ENCODE peak calls at places on chromosomes 3 and 15, in five cellular contexts. One of them, this sample, is unnamed.
A peak's percentile ranks its signal among the peaks of the same experiment; 100 is the strongest.

GRCh38 chr15:85810075-85810474 is 15.3 kb upstream of the KLHL25 start:
- DNase-seq in RWPE1: no peak
- DNase-seq in heart left ventricle: no peak
- DNase-seq in iPS DF 6.9: no peak
- DNase-seq in endothelial cell of umbilical vein: no peak
- DNase-seq in this sample: no peak

GRCh38 chr15:37581866-37582532 is 352.4 kb upstream of the TMCO5A start:
- DNase-seq in RWPE1: no peak
- DNase-seq in heart left ventricle: no peak
- DNase-seq in iPS DF 6.9: no peak
- DNase-seq in endothelial cell of umbilical vein: no peak
- DNase-seq in this sample: no peak

GRCh38 chr3:188486952-188487351 is 333.0 kb downstream of the LPP start:
- DNase-seq in RWPE1: no peak
- DNase-seq in heart left ventricle: no peak
- DNase-seq in iPS DF 6.9: no peak
- DNase-seq in endothelial cell of umbilical vein: no peak
- DNase-seq in this sample: no peak

GRCh38 chr3:4588410-4588809 is 95.3 kb downstream of the ITPR1 start:
- DNase-seq in RWPE1: peak; percentile 7
- DNase-seq in heart left ventricle: no peak
- DNase-seq in iPS DF 6.9: no peak
- DNase-seq in endothelial cell of umbilical vein: no peak
- DNase-seq in this sample: no peak

GRCh38 chr15:75712668-75713337 is at the start of gene CSPG4:
- DNase-seq in RWPE1: no peak
- DNase-seq in heart left ventricle: peak; percentile 83
- DNase-seq in iPS DF 6.9: no peak
- DNase-seq in endothelial cell of umbilical vein: no peak
- DNase-seq in this sample: no peak

GRCh38 chr3:87307805-87308204 is 31.4 kb upstream of the POU1F1 start:
- DNase-seq in RWPE1: no peak
- DNase-seq in heart left ventricle: no peak
- DNase-seq in iPS DF 6.9: no peak
- DNase-seq in endothelial cell of umbilical vein: no peak
- DNase-seq in this sample: no peak

GRCh38 chr3:50450135-50450911 is 53.1 kb downstream of the CACNA2D2 start:
- DNase-seq in RWPE1: no peak
- DNase-seq in heart left ventricle: peak; percentile 54
- DNase-seq in iPS DF 6.9: no peak
- DNase-seq in endothelial cell of umbilical vein: peak; percentile 50
- DNase-seq in this sample: peak; percentile 58

GRCh38 chr3:187368765-187369450 is 723 bp downstream of the RTP4 start:
- DNase-seq in RWPE1: peak; percentile 26
- DNase-seq in heart left ventricle: no peak
- DNase-seq in iPS DF 6.9: no peak
- DNase-seq in endothelial cell of umbilical vein: no peak
- DNase-seq in this sample: no peak

GRCh38 chr15:65790692-65791334 is 1.3 kb downstream of the DENND4A start:
- DNase-seq in RWPE1: no peak
- DNase-seq in heart left ventricle: no peak
- DNase-seq in iPS DF 6.9: no peak
- DNase-seq in endothelial cell of umbilical vein: peak; percentile 55
- DNase-seq in this sample: no peak

GRCh38 chr15:69853572-69853971 is 244.1 kb downstream of the TLE3 start:
- DNase-seq in RWPE1: peak; percentile 50
- DNase-seq in heart left ventricle: no peak
- DNase-seq in iPS DF 6.9: no peak
- DNase-seq in endothelial cell of umbilical vein: no peak
- DNase-seq in this sample: no peak

GRCh38 chr3:190617185-190617584 is 103.3 kb downstream of the IL1RAP start:
- DNase-seq in RWPE1: peak; percentile 3
- DNase-seq in heart left ventricle: peak; percentile 38
- DNase-seq in iPS DF 6.9: no peak
- DNase-seq in endothelial cell of umbilical vein: no peak
- DNase-seq in this sample: no peak

DNA sequence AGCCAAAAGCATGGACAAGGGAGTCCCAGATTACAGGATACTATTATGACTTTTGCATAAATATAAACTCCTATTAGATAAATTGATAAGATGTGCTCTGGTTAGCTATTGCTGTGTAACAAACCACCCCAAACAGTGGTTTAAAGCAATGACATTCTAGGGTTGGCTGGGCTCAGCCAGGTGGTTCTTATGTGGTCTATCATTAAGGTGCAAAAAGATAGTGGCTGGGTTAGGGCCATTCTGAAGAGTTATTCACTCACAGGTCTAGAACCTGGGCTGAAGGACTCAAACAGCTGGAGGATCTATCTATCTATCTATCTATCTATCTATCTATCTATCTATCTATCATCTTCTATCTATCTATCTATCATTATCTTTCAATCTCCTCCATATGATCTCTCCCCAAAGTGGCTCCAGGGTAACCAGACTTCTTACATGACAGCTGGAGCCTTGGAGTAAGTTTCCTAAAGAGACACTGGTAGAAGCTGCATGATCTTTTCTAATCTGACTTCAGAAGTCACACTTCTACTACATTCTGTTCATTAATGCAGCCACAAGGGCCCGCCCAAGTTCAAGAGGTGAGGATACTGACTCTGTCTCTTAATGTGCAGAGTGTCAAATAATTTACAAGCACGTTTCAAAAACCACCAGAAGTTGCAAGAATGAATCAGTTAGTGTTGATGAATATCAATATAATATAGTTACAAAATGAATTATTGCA is 74.9 kb upstream of the XCR1 start:
- DNase-seq in RWPE1: no peak
- DNase-seq in heart left ventricle: no peak
- DNase-seq in iPS DF 6.9: no peak
- DNase-seq in endothelial cell of umbilical vein: no peak
- DNase-seq in this sample: no peak
- H3K27ac ChIP-seq in RWPE1: no peak overlapping the region
- H3K27ac ChIP-seq in heart left ventricle: no peak overlapping the region
- H3K27ac ChIP-seq in iPS DF 6.9: no peak overlapping the region
- H3K27ac ChIP-seq in endothelial cell of umbilical vein: no peak overlapping the region
- H3K27ac ChIP-seq in this sample: no peak overlapping the region

DNA sequence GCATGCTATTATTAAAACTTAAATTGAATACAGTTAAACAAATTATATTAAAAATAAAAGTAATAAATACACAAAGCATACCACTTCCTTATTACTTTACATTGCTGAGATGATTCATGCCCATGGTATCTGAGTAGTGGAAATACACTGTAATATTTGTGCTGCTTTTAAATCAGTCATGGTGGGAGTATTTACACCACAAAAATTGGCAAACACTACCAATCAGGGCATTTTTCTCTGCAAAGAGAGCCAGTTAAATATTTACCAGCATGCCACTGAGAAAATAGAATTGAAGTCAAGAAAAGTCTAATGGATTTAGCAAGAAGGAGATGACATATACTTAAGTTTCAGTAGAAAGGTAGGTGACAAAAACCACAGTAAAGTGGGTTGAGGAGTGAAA is 19.6 kb downstream of the PPARG start:
- DNase-seq in RWPE1: no peak
- DNase-seq in heart left ventricle: no peak
- DNase-seq in iPS DF 6.9: no peak
- DNase-seq in endothelial cell of umbilical vein: peak; percentile 49
- DNase-seq in this sample: no peak
- H3K27ac ChIP-seq in RWPE1: no peak overlapping the region
- H3K27ac ChIP-seq in heart left ventricle: no peak overlapping the region
- H3K27ac ChIP-seq in iPS DF 6.9: no peak overlapping the region
- H3K27ac ChIP-seq in endothelial cell of umbilical vein: no peak overlapping the region
- H3K27ac ChIP-seq in this sample: no peak overlapping the region

DNA sequence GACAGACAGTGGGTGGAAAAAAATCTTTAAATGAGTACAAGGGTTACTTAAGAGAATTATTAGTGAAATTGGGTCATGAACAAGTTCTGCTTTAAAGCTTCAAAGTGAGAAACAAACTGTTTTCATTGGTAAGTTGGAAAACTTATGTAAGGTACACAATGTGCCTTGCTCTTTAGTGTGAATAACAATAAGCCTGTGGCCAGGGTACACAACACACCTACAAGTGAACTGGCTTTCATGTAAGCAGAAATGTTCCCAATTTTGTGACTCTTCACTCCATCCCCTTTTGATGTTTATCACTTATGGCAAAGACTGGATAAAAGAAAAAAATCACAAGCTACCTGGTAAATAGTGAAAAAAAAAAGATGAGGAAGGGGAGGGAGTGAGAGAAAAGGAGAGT is 253.7 kb downstream of the ZBTB20 start:
- DNase-seq in RWPE1: no peak
- DNase-seq in heart left ventricle: no peak
- DNase-seq in iPS DF 6.9: no peak
- DNase-seq in endothelial cell of umbilical vein: no peak
- DNase-seq in this sample: no peak
- H3K27ac ChIP-seq in RWPE1: no peak overlapping the region
- H3K27ac ChIP-seq in heart left ventricle: no peak overlapping the region
- H3K27ac ChIP-seq in iPS DF 6.9: no peak overlapping the region
- H3K27ac ChIP-seq in endothelial cell of umbilical vein: no peak overlapping the region
- H3K27ac ChIP-seq in this sample: peak overlapping the region; percentile 2

GRCh38 chr3:178205750-178206149 is 330.5 kb upstream of the KCNMB2 start:
- DNase-seq in RWPE1: no peak
- DNase-seq in heart left ventricle: no peak
- DNase-seq in iPS DF 6.9: no peak
- DNase-seq in endothelial cell of umbilical vein: no peak
- DNase-seq in this sample: no peak
- H3K27ac ChIP-seq in RWPE1: no peak overlapping the region
- H3K27ac ChIP-seq in heart left ventricle: no peak overlapping the region
- H3K27ac ChIP-seq in iPS DF 6.9: no peak overlapping the region
- H3K27ac ChIP-seq in endothelial cell of umbilical vein: no peak overlapping the region
- H3K27ac ChIP-seq in this sample: no peak overlapping the region

This sample was measured in prostate gland.